ENCODE peak calls at places on chromosomes 16 and 17, in six cellular contexts. T is gastrocnemius medialis, R is tibial artery, B is osteoblast, X is K562, G is heart right ventricle. O is an unnamed sample.

GRCh38 chr17:58330997-58331814 is 2.6 kb upstream of the TSPOAP1 start:
- DNase-seq in T (no peak), R (no peak), B (peak; percentile 62), X (peak; percentile 75), G (no peak), O (peak; percentile 89)

GRCh38 chr16:87166934-87167333 is 150.3 kb downstream of the C16orf95 start:
- DNase-seq in T (no peak), R (no peak), B (no peak), X (no peak), G (no peak), O (no peak)

GRCh38 chr16:12674096-12674495 is 129.6 kb downstream of the CPPED1 start:
- DNase-seq in T (no peak), R (no peak), B (no peak), X (no peak), G (no peak), O (no peak)

GRCh38 chr16:57834936-57835335 is 32.6 kb upstream of the KIFC3 start:
- DNase-seq in T (no peak), R (no peak), B (no peak), X (no peak), G (no peak), O (no peak)

GRCh38 chr17:77691216-77692085 is 267.1 kb upstream of the TNRC6C start:
- DNase-seq in T (no peak), R (no peak), B (no peak), X (no peak), G (no peak), O (no peak)

GRCh38 chr16:55502801-55503366 is 6.0 kb upstream of the LPCAT2 start:
- DNase-seq in T (peak; percentile 79), R (peak; percentile 82), B (peak; percentile 87), X (no peak), G (peak; percentile 88), O (no peak)

GRCh38 chr17:77616243-77616731 is 342.2 kb upstream of the TNRC6C start:
- DNase-seq in T (peak; percentile 31), R (no peak), B (no peak), X (no peak), G (no peak), O (no peak)

GRCh38 chr16:2825899-2826298 is 4.2 kb upstream of the ZG16B start:
- DNase-seq in T (no peak), R (peak; percentile 16), B (no peak), X (no peak), G (no peak), O (no peak)

GRCh38 chr17:2396568-2397246 is 4.2 kb downstream of the MNT start:
- DNase-seq in T (peak; percentile 89), R (peak; percentile 96), B (peak; percentile 99), X (peak; percentile 47), G (peak; percentile 92), O (peak; percentile 74)

GRCh38 chr17:44351464-44351863 is 6.4 kb downstream of the GRN start:
- DNase-seq in T (no peak), R (no peak), B (peak; percentile 79), X (peak; percentile 9), G (no peak), O (no peak)

GRCh38 chr16:65500007-65500406 is 378.1 kb upstream of the CDH11 start:
- DNase-seq in T (no peak), R (no peak), B (no peak), X (no peak), G (no peak), O (no peak)

GRCh38 chr16:56389554-56389953 is 35.8 kb downstream of the AMFR start:
- DNase-seq in T (no peak), R (no peak), B (peak; percentile 94), X (no peak), G (no peak), O (no peak)

GRCh38 chr17:68433911-68434503 is 23.3 kb downstream of the WIPI1 start:
- DNase-seq in T (peak; percentile 43), R (no peak), B (no peak), X (no peak), G (no peak), O (no peak)

GRCh38 chr16:8677481-8677880 is 3.1 kb downstream of the ABAT start:
- DNase-seq in T (no peak), R (no peak), B (peak; percentile 86), X (no peak), G (no peak), O (no peak)

GRCh38 chr17:16363749-16364536 is 10.7 kb upstream of the CENPV start:
- DNase-seq in T (peak; percentile 69), R (peak; percentile 81), B (peak; percentile 77), X (peak; percentile 65), G (peak; percentile 63), O (peak; percentile 81)

GRCh38 chr17:37284198-37284597 is 91.6 kb upstream of the C17orf78 start:
- DNase-seq in T (no peak), R (no peak), B (no peak), X (no peak), G (no peak), O (no peak)

GRCh38 chr17:37791434-37791833 is 46.6 kb upstream of the HNF1B start:
- DNase-seq in T (no peak), R (no peak), B (peak; percentile 88), X (peak; percentile 72), G (no peak), O (peak; percentile 42)

GRCh38 chr17:56808503-56808902 is 25.2 kb downstream of the C17orf67 start:
- DNase-seq in T (no peak), R (no peak), B (no peak), X (no peak), G (no peak), O (no peak)

GRCh38 chr16:79580465-79581200 is 19.9 kb downstream of the MAF start:
- DNase-seq in T (no peak), R (no peak), B (no peak), X (no peak), G (no peak), O (no peak)

GRCh38 chr17:40283662-40284061 is 4.0 kb upstream of the CDC6 start:
- DNase-seq in T (no peak), R (no peak), B (peak; percentile 93), X (no peak), G (no peak), O (no peak)

GRCh38 chr17:36661047-36661666 is 59.8 kb downstream of the MRM1 start:
- DNase-seq in T (no peak), R (no peak), B (no peak), X (peak; percentile 18), G (no peak), O (no peak)

GRCh38 chr16:85601730-85602401 is 11.3 kb upstream of the GSE1 start:
- DNase-seq in T (no peak), R (no peak), B (no peak), X (peak; percentile 64), G (peak; percentile 60), O (no peak)

GRCh38 chr16:53372942-53373871 is 61.1 kb upstream of the RBL2 start:
- DNase-seq in T (no peak), R (no peak), B (peak; percentile 77), X (peak; percentile 39), G (no peak), O (no peak)

GRCh38 chr16:10608687-10609409 is 28.4 kb upstream of the EMP2 start:
- DNase-seq in T (no peak), R (no peak), B (peak; percentile 75), X (no peak), G (peak; percentile 38), O (no peak)

GRCh38 chr17:40312131-40312731 is 3.3 kb downstream of the RARA start:
- DNase-seq in T (peak; percentile 94), R (peak; percentile 69), B (no peak), X (no peak), G (peak; percentile 54), O (no peak)

GRCh38 chr17:28521296-28522085 is 15.3 kb downstream of the FOXN1 start:
- DNase-seq in T (no peak), R (no peak), B (peak; percentile 73), X (no peak), G (no peak), O (no peak)

GRCh38 chr17:348692-349425 is 3.7 kb downstream of the RPH3AL start:
- DNase-seq in T (peak; percentile 79), R (no peak), B (peak; percentile 30), X (no peak), G (no peak), O (no peak)

DNA sequence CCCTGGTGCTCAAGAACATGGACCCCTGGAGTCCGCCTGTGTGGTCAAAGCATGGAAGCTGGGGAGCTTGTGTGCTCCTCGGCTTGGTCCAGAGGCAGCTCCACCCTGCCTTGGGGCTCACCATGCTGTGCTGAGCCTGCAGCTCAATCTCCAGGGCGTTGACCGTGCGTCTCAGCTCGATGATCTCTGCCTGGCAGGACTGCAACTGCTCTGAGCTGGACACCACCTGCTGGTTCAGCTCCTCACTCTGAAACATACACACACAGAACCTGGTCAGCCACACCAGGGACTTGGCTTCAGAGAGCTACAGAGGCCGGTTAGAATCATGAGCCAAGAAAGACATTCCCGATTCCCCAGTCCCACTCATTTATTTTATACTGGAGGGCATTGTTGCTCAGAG is 2.7 kb downstream of the KRT35 start:
- DNase-seq in T (no peak), R (no peak), B (no peak), X (no peak), G (no peak), O (no peak)
- TF ChIP-seq CTCF in T (no peak), R (no peak), B (no peak), X (no peak), G (no peak), O (no peak)

GRCh38 chr17:32342603-32343325 is 791 bp upstream of the C17orf75 start:
- DNase-seq in T (no peak), R (no peak), B (no peak), X (no peak), G (no peak), O (no peak)
- H3K4me1 ChIP-seq in T (peaks cover 18% of the 10 kb centered on the region), R (peaks cover 6% of the 10 kb centered on the region), B (peaks cover 13% of the 10 kb centered on the region), X (peaks cover 31% of the 10 kb centered on the region), G (peaks cover 17% of the 10 kb centered on the region), O (peaks cover 25% of the 10 kb centered on the region)

GRCh38 chr17:81701288-81702071 is 1.7 kb upstream of the MRPL12 start:
- DNase-seq in T (no peak), R (no peak), B (peak; percentile 91), X (peak; percentile 37), G (no peak), O (no peak)

GRCh38 chr17:81705518-81706231 is 2.5 kb downstream of the MRPL12 start:
- DNase-seq in T (no peak), R (no peak), B (peak; percentile 57), X (no peak), G (no peak), O (no peak)

GRCh38 chr17:81706232-81706611 is 3.1 kb downstream of the MRPL12 start:
- DNase-seq in T (no peak), R (no peak), B (peak; percentile 0), X (no peak), G (no peak), O (no peak)

GRCh38 chr17:81702934-81703746 is at the start of gene MRPL12:
- DNase-seq in T (peak; percentile 89), R (peak; percentile 91), B (peak; percentile 100), X (peak; percentile 86), G (peak; percentile 93), O (peak; percentile 91)

GRCh38 chr17:81703747-81704654 is 834 bp downstream of the MRPL12 start:
- DNase-seq in T (no peak), R (no peak), B (peak; percentile 73), X (peak; percentile 34), G (no peak), O (no peak)
- H3K27ac ChIP-seq in T (peak overlapping the region; percentile 99), R (peak overlapping the region; percentile 93), B (peak overlapping the region; percentile 96), X (peak overlapping the region; percentile 90), G (peak overlapping the region; percentile 92), O (peak overlapping the region; percentile 86)

DNA sequence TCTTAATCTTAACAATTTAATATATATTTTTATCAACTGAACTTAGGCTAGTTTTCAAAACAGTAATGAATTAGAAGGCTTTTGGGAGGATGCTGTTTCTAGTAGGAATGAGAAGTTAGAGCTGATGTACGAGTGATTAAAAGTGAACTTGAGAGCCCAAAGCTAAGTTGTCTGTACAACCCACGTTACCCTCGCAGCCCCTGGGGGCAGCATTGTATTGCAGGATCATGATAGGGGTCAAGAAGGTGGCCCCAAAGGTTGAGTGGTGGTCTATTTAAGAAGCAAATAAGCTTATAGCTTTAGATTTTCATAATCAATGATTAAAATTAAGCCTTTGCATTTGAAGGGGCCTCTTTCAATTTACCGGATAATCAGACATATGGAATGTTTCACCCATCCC is 33.7 kb upstream of the ALDH3A2 start:
- DNase-seq in T (no peak), R (no peak), B (no peak), X (no peak), G (no peak), O (no peak)
- TF ChIP-seq CTCF in T (no peak), R (no peak), B (no peak), X (no peak), G (no peak), O (no peak)